ENCODE peak calls at places on chromosomes 2 and 18, in ten cellular contexts. One of them, this sample, is unnamed.

GRCh38 chr2:220665108-220665471 is 907.0 kb downstream of the EPHA4 start:
- DNase-seq in adrenal gland: no peak
- DNase-seq in right lobe of liver: no peak
- DNase-seq in stomach: no peak
- DNase-seq in body of pancreas: no peak
- DNase-seq in uterus: no peak
- DNase-seq in breast epithelium: no peak
- DNase-seq in lower leg skin: no peak
- DNase-seq in NB4: no peak
- DNase-seq in IMR-90: no peak
- DNase-seq in this sample: no peak

GRCh38 chr2:67871696-67872320 is 191.0 kb downstream of the C1D start:
- DNase-seq in IMR-90: peak
- DNase-seq in body of pancreas: no peak
- DNase-seq in stomach: no peak
- DNase-seq in lower leg skin: no peak
- DNase-seq in adrenal gland: no peak
- DNase-seq in uterus: peak
- DNase-seq in right lobe of liver: no peak
- DNase-seq in breast epithelium: no peak
- DNase-seq in NB4: no peak
- DNase-seq in this sample: peak

GRCh38 chr2:216017365-216017764 is 4.0 kb upstream of the MREG start:
- DNase-seq in stomach: no peak
- DNase-seq in breast epithelium: no peak
- DNase-seq in NB4: peak
- DNase-seq in body of pancreas: no peak
- DNase-seq in uterus: no peak
- DNase-seq in lower leg skin: no peak
- DNase-seq in IMR-90: peak
- DNase-seq in adrenal gland: peak
- DNase-seq in right lobe of liver: peak
- DNase-seq in this sample: no peak

GRCh38 chr2:166417669-166418068 is 41.9 kb upstream of the SCN9A start:
- DNase-seq in adrenal gland: no peak
- DNase-seq in breast epithelium: no peak
- DNase-seq in NB4: peak
- DNase-seq in uterus: no peak
- DNase-seq in body of pancreas: no peak
- DNase-seq in IMR-90: peak
- DNase-seq in stomach: no peak
- DNase-seq in right lobe of liver: no peak
- DNase-seq in lower leg skin: no peak
- DNase-seq in this sample: no peak

GRCh38 chr2:135975702-135976101 is 9.7 kb downstream of the DARS1 start:
- DNase-seq in stomach: no peak
- DNase-seq in right lobe of liver: no peak
- DNase-seq in lower leg skin: no peak
- DNase-seq in IMR-90: no peak
- DNase-seq in breast epithelium: no peak
- DNase-seq in body of pancreas: no peak
- DNase-seq in adrenal gland: no peak
- DNase-seq in NB4: no peak
- DNase-seq in uterus: no peak
- DNase-seq in this sample: no peak

GRCh38 chr18:56112013-56112749 is 524.2 kb upstream of the TCF4 start:
- DNase-seq in lower leg skin: no peak
- DNase-seq in IMR-90: peak
- DNase-seq in uterus: no peak
- DNase-seq in NB4: no peak
- DNase-seq in breast epithelium: no peak
- DNase-seq in body of pancreas: no peak
- DNase-seq in adrenal gland: no peak
- DNase-seq in right lobe of liver: no peak
- DNase-seq in stomach: no peak
- DNase-seq in this sample: no peak

GRCh38 chr2:120856421-120856862 is 120.8 kb downstream of the GLI2 start:
- DNase-seq in lower leg skin: no peak
- DNase-seq in stomach: no peak
- DNase-seq in IMR-90: peak
- DNase-seq in adrenal gland: no peak
- DNase-seq in breast epithelium: no peak
- DNase-seq in right lobe of liver: no peak
- DNase-seq in NB4: no peak
- DNase-seq in body of pancreas: no peak
- DNase-seq in uterus: peak
- DNase-seq in this sample: no peak

GRCh38 chr2:188158337-188159100 is 133.2 kb upstream of the GULP1 start:
- DNase-seq in NB4: no peak
- DNase-seq in lower leg skin: no peak
- DNase-seq in right lobe of liver: no peak
- DNase-seq in body of pancreas: no peak
- DNase-seq in adrenal gland: no peak
- DNase-seq in IMR-90: peak
- DNase-seq in stomach: no peak
- DNase-seq in uterus: no peak
- DNase-seq in breast epithelium: no peak
- DNase-seq in this sample: no peak

GRCh38 chr2:150517951-150518680 is 30.6 kb upstream of the RND3 start:
- DNase-seq in breast epithelium: no peak
- DNase-seq in lower leg skin: no peak
- DNase-seq in right lobe of liver: no peak
- DNase-seq in IMR-90: peak
- DNase-seq in uterus: no peak
- DNase-seq in adrenal gland: no peak
- DNase-seq in NB4: no peak
- DNase-seq in stomach: no peak
- DNase-seq in body of pancreas: no peak
- DNase-seq in this sample: no peak

GRCh38 chr2:137048455-137048854 is 283.1 kb downstream of the THSD7B start:
- DNase-seq in stomach: no peak
- DNase-seq in body of pancreas: no peak
- DNase-seq in right lobe of liver: no peak
- DNase-seq in breast epithelium: no peak
- DNase-seq in adrenal gland: no peak
- DNase-seq in IMR-90: no peak
- DNase-seq in uterus: no peak
- DNase-seq in NB4: no peak
- DNase-seq in lower leg skin: no peak
- DNase-seq in this sample: no peak

GRCh38 chr2:43270930-43271615 is 44.7 kb upstream of the ZFP36L2 start:
- DNase-seq in stomach: no peak
- DNase-seq in body of pancreas: no peak
- DNase-seq in uterus: no peak
- DNase-seq in IMR-90: no peak
- DNase-seq in right lobe of liver: no peak
- DNase-seq in NB4: peak
- DNase-seq in breast epithelium: no peak
- DNase-seq in lower leg skin: no peak
- DNase-seq in adrenal gland: no peak
- DNase-seq in this sample: no peak

GRCh38 chr2:237665713-237666143 is 38.3 kb downstream of the LRRFIP1 start:
- DNase-seq in body of pancreas: no peak
- DNase-seq in IMR-90: no peak
- DNase-seq in uterus: no peak
- DNase-seq in stomach: no peak
- DNase-seq in NB4: no peak
- DNase-seq in right lobe of liver: no peak
- DNase-seq in adrenal gland: no peak
- DNase-seq in lower leg skin: no peak
- DNase-seq in breast epithelium: no peak
- DNase-seq in this sample: peak

GRCh38 chr18:33034941-33035340 is 262.1 kb upstream of the KLHL14 start:
- DNase-seq in uterus: no peak
- DNase-seq in stomach: no peak
- DNase-seq in body of pancreas: no peak
- DNase-seq in adrenal gland: no peak
- DNase-seq in right lobe of liver: no peak
- DNase-seq in breast epithelium: no peak
- DNase-seq in NB4: no peak
- DNase-seq in lower leg skin: no peak
- DNase-seq in IMR-90: peak
- DNase-seq in this sample: no peak

GRCh38 chr18:26941608-26942007 is 76.1 kb upstream of the AQP4 start:
- DNase-seq in IMR-90: no peak
- DNase-seq in body of pancreas: no peak
- DNase-seq in uterus: no peak
- DNase-seq in adrenal gland: no peak
- DNase-seq in breast epithelium: no peak
- DNase-seq in NB4: no peak
- DNase-seq in stomach: no peak
- DNase-seq in lower leg skin: no peak
- DNase-seq in right lobe of liver: no peak
- DNase-seq in this sample: peak

GRCh38 chr2:52404866-52405265 is 1362.7 kb upstream of the CHAC2 start:
- DNase-seq in IMR-90: no peak
- DNase-seq in stomach: no peak
- DNase-seq in adrenal gland: no peak
- DNase-seq in breast epithelium: no peak
- DNase-seq in NB4: no peak
- DNase-seq in right lobe of liver: no peak
- DNase-seq in uterus: no peak
- DNase-seq in body of pancreas: no peak
- DNase-seq in lower leg skin: no peak
- DNase-seq in this sample: no peak

GRCh38 chr18:39454866-39455265 is 1889.3 kb upstream of the CELF4 start:
- DNase-seq in adrenal gland: no peak
- DNase-seq in IMR-90: no peak
- DNase-seq in body of pancreas: no peak
- DNase-seq in breast epithelium: no peak
- DNase-seq in lower leg skin: no peak
- DNase-seq in stomach: no peak
- DNase-seq in uterus: no peak
- DNase-seq in NB4: no peak
- DNase-seq in right lobe of liver: no peak
- DNase-seq in this sample: no peak

GRCh38 chr2:63639344-63639743 is 50.6 kb downstream of the MDH1 start:
- DNase-seq in NB4: no peak
- DNase-seq in lower leg skin: no peak
- DNase-seq in right lobe of liver: no peak
- DNase-seq in adrenal gland: no peak
- DNase-seq in stomach: no peak
- DNase-seq in IMR-90: no peak
- DNase-seq in breast epithelium: no peak
- DNase-seq in body of pancreas: no peak
- DNase-seq in uterus: no peak
- DNase-seq in this sample: no peak

GRCh38 chr2:128661955-128662564 is 343.4 kb upstream of the HS6ST1 start:
- DNase-seq in uterus: no peak
- DNase-seq in adrenal gland: peak
- DNase-seq in breast epithelium: no peak
- DNase-seq in stomach: no peak
- DNase-seq in lower leg skin: peak
- DNase-seq in IMR-90: no peak
- DNase-seq in NB4: no peak
- DNase-seq in right lobe of liver: no peak
- DNase-seq in body of pancreas: no peak
- DNase-seq in this sample: no peak
- TF ChIP-seq CTCF in uterus: no peak
- TF ChIP-seq CTCF in adrenal gland: no peak
- TF ChIP-seq CTCF in breast epithelium: no peak
- TF ChIP-seq CTCF in stomach: no peak
- TF ChIP-seq CTCF in lower leg skin: no peak
- TF ChIP-seq CTCF in IMR-90: no peak
- TF ChIP-seq CTCF in NB4: no peak
- TF ChIP-seq CTCF in right lobe of liver: no peak
- TF ChIP-seq CTCF in body of pancreas: no peak
- TF ChIP-seq CTCF in this sample: no peak

DNA sequence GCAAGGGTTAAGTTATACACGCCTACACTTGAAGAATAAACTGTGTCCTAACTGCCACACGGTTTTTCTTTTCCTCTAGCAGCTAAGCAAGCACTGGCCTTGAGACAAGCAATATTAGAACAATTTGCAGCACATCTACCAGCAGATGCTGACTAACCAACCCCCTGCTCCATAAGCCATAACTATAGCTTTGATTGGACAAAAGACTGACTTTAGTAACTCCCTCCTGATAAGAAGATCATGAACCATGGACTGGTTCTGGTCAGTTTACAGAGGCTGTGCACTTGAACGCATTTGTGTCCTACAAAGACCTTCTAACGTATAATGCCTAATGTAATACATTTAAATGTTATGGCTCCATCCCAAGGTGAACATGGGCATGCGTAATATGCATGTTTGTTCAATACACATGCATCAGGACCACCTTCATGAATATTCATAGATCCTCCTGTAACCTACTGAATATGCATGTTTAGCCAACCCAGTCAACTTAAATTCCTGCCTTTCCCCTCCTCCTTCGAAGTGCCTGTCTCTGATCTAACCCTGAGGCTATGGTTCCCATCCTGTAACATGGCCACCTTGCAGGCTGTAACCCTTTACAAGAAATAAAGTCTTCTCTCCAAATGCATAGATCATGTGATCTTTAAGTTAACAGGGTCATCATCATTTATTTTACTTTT is 26.5 kb downstream of the SLC4A5 start:
- DNase-seq in stomach: no peak
- DNase-seq in breast epithelium: no peak
- DNase-seq in lower leg skin: no peak
- DNase-seq in right lobe of liver: no peak
- DNase-seq in NB4: no peak
- DNase-seq in body of pancreas: no peak
- DNase-seq in uterus: no peak
- DNase-seq in IMR-90: no peak
- DNase-seq in adrenal gland: no peak
- DNase-seq in this sample: no peak
- TF ChIP-seq POLR2A in stomach: no peak
- TF ChIP-seq POLR2A in breast epithelium: no peak
- TF ChIP-seq POLR2A in lower leg skin: no peak
- TF ChIP-seq POLR2A in right lobe of liver: no peak
- TF ChIP-seq POLR2A in NB4: no peak
- TF ChIP-seq POLR2A in body of pancreas: no peak
- TF ChIP-seq POLR2A in uterus: no peak
- TF ChIP-seq POLR2A in IMR-90: no peak
- TF ChIP-seq POLR2A in adrenal gland: no peak
- TF ChIP-seq POLR2A in this sample: no peak

DNA sequence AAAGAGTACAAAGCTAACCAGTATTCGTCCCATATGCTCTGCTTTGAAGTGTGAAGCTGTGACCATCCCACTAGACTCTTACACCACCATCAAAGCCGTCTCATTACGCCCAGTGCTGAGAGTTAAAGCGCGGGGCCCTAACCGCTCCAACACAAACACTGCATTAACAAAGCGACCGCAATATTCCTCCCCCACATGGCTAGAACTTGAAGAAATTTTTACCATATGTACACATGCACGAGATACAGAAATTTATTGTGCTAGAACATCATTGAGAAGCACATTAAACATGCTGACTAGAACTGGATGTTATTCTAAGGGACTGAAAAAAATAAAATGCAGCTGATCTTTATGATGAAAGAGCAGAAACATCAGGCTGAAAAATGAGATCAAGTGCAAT is 20.5 kb downstream of the FTCDNL1 start:
- DNase-seq in NB4: no peak
- DNase-seq in body of pancreas: no peak
- DNase-seq in right lobe of liver: no peak
- DNase-seq in lower leg skin: no peak
- DNase-seq in breast epithelium: no peak
- DNase-seq in stomach: no peak
- DNase-seq in IMR-90: no peak
- DNase-seq in uterus: no peak
- DNase-seq in adrenal gland: no peak
- DNase-seq in this sample: no peak
- TF ChIP-seq CTCF in NB4: no peak
- TF ChIP-seq CTCF in body of pancreas: no peak
- TF ChIP-seq CTCF in right lobe of liver: no peak
- TF ChIP-seq CTCF in lower leg skin: no peak
- TF ChIP-seq CTCF in breast epithelium: no peak
- TF ChIP-seq CTCF in stomach: no peak
- TF ChIP-seq CTCF in IMR-90: no peak
- TF ChIP-seq CTCF in uterus: no peak
- TF ChIP-seq CTCF in adrenal gland: no peak
- TF ChIP-seq CTCF in this sample: no peak

GRCh38 chr18:13381907-13382682 is 163.5 kb downstream of the LDLRAD4 start:
- DNase-seq in right lobe of liver: no peak
- DNase-seq in uterus: peak
- DNase-seq in lower leg skin: peak
- DNase-seq in IMR-90: peak
- DNase-seq in breast epithelium: peak
- DNase-seq in stomach: peak
- DNase-seq in adrenal gland: peak
- DNase-seq in NB4: no peak
- DNase-seq in body of pancreas: peak
- DNase-seq in this sample: peak
- TF ChIP-seq POLR2A in right lobe of liver: no peak
- TF ChIP-seq POLR2A in uterus: no peak
- TF ChIP-seq POLR2A in lower leg skin: no peak
- TF ChIP-seq POLR2A in IMR-90: no peak
- TF ChIP-seq POLR2A in breast epithelium: no peak
- TF ChIP-seq POLR2A in stomach: no peak
- TF ChIP-seq POLR2A in adrenal gland: no peak
- TF ChIP-seq POLR2A in NB4: no peak
- TF ChIP-seq POLR2A in body of pancreas: peak
- TF ChIP-seq POLR2A in this sample: no peak